ENCODE peak calls at places on chromosomes 7 and 10, in five cellular contexts. C is adrenal gland, V is neural progenitor cell, I is H9, B is B cell. F is an unnamed sample.

GRCh38 chr7:66007232-66007631 is 25.2 kb upstream of the GUSB start:
- DNase-seq in V (no peak), B (no peak), I (no peak), C (no peak), F (no peak)

GRCh38 chr10:121245799-121246198 is 352.4 kb downstream of the FGFR2 start:
- DNase-seq in C (no peak), B (no peak), I (no peak), V (no peak), F (no peak)

GRCh38 chr7:54680377-54681005 is 78.5 kb downstream of the SEC61G start:
- DNase-seq in B (no peak), C (no peak), I (peak), V (no peak), F (no peak)

GRCh38 chr10:22341190-22341935 is 3.9 kb upstream of the SPAG6 start:
- DNase-seq in V (no peak), B (no peak), I (peak), C (no peak), F (no peak)

GRCh38 chr7:134458341-134458805 is 527 bp downstream of the AKR1B1 start:
- DNase-seq in B (peak), V (peak), I (peak), C (no peak), F (peak)

GRCh38 chr10:64130152-64130551 is 609.0 kb downstream of the REEP3 start:
- DNase-seq in C (no peak), V (no peak), B (no peak), I (no peak), F (no peak)

GRCh38 chr7:101225650-101226049 is 7.7 kb downstream of the ZNHIT1 start:
- DNase-seq in B (no peak), V (no peak), I (no peak), C (no peak), F (no peak)

GRCh38 chr7:6175642-6176041 is 96.8 kb downstream of the CYTH3 start:
- DNase-seq in I (no peak), B (no peak), V (no peak), C (peak), F (peak)

GRCh38 chr7:142391191-142391992 is 133.5 kb upstream of the PRSS58 start:
- DNase-seq in V (peak), C (no peak), B (no peak), I (peak), F (no peak)
- TF ChIP-seq CTCF in V (peak), C (no peak), B (no peak), I (peak), F (no peak)

GRCh38 chr10:48887982-48888381 is 51.7 kb downstream of the LRRC18 start:
- DNase-seq in V (no peak), C (no peak), I (no peak), B (no peak), F (no peak)

GRCh38 chr10:48881937-48882336 is 57.7 kb downstream of the LRRC18 start:
- DNase-seq in V (no peak), C (no peak), B (no peak), I (no peak), F (no peak)

GRCh38 chr10:48884337-48885045 is 55.1 kb downstream of the LRRC18 start:
- DNase-seq in V (no peak), C (no peak), I (no peak), B (no peak), F (no peak)

GRCh38 chr10:48882881-48883280 is 56.8 kb downstream of the LRRC18 start:
- DNase-seq in B (no peak), V (no peak), C (no peak), I (no peak), F (no peak)

GRCh38 chr10:48885376-48885775 is 54.3 kb downstream of the LRRC18 start:
- DNase-seq in I (no peak), V (peak), C (no peak), B (no peak), F (peak)
- TF ChIP-seq CTCF in I (peak), V (peak), C (peak), B (no peak), F (no peak)

DNA sequence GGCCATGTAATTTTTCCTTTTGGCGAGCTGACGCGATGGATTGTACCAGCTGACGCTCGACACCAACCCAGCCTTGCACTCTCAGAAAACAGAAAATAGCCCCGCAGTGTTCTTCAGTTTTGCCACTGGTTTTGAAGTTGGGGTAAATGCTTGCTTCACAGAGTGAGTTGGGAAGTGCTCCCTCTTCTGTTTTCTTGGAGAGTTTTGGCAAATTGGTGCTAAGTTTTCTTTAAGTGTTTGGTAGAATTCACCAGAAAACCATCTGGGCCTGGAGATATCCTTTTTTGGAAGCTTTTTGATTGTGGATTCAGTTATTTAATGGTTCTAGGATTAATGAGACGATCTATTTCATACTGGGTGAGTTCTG is 252.8 kb downstream of the ELFN1 start:
- DNase-seq in V (no peak), I (no peak), C (no peak), B (no peak), F (no peak)
- TF ChIP-seq CTCF in V (peak), I (peak), C (no peak), B (no peak), F (no peak)

GRCh38 chr7:22296916-22297315 is 60.0 kb downstream of the RAPGEF5 start:
- DNase-seq in C (no peak), V (no peak), I (no peak), B (no peak), F (no peak)
- TF ChIP-seq CTCF in C (peak), V (no peak), I (peak), B (no peak), F (no peak)

GRCh38 chr10:125142946-125143345 is 17.4 kb downstream of the CTBP2 start:
- DNase-seq in I (no peak), C (no peak), B (no peak), V (no peak), F (no peak)
- TF ChIP-seq CTCF in I (no peak), C (no peak), B (no peak), V (no peak), F (no peak)

GRCh38 chr10:32377458-32378370 is 30.8 kb upstream of the EPC1 start:
- DNase-seq in V (peak), C (peak), B (no peak), I (no peak), F (no peak)
- TF ChIP-seq CTCF in V (peak), C (peak), B (peak), I (peak), F (no peak)

GRCh38 chr7:20343211-20343610 is 12.5 kb downstream of the ITGB8 start:
- DNase-seq in B (no peak), V (peak), I (no peak), C (no peak), F (no peak)
- TF ChIP-seq CTCF in B (no peak), V (peak), I (peak), C (no peak), F (no peak)

DNA sequence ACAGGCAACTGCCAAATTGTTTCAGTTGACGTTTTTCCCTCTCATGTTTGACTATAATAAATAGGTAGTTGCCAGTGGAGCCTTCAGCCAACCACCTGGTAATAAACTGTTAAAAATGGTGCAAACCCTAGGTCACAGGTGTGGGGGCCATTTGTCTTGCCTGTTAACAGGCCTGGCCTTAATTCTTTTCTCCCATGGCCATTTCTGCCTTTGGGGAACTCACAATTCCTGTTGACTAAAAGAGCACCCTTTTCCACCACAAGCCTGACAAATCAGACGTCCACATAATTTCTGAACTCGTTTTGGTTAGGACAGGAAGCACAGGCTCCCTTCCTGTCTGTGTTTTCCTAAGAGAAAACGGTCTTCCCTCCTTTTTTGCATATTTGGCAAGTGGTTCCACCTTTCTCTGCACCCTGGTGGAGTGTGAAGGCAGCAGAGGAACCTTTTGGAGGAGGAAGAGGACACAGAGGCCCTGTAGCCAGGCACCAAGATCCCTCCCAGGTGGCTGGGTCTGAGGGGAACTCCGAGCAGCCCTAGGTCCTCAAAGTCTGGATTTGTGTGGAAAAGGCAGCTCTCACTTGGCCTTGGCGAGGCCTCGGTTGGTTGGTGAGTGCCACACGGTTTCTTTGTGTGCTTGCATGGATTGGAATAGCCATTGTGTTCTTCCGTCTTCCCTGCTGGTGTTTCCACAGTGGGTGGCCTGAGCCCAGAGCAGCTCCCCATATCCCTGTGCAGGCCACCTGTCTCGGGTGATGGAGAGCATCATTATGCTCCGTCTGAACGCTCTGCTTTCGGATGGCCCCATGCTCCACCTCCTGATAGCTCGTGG is 4.0 kb downstream of the IKZF1 start:
- DNase-seq in B (no peak), I (no peak), V (peak), C (no peak), F (no peak)
- TF ChIP-seq CTCF in B (no peak), I (no peak), V (no peak), C (no peak), F (no peak)

DNA sequence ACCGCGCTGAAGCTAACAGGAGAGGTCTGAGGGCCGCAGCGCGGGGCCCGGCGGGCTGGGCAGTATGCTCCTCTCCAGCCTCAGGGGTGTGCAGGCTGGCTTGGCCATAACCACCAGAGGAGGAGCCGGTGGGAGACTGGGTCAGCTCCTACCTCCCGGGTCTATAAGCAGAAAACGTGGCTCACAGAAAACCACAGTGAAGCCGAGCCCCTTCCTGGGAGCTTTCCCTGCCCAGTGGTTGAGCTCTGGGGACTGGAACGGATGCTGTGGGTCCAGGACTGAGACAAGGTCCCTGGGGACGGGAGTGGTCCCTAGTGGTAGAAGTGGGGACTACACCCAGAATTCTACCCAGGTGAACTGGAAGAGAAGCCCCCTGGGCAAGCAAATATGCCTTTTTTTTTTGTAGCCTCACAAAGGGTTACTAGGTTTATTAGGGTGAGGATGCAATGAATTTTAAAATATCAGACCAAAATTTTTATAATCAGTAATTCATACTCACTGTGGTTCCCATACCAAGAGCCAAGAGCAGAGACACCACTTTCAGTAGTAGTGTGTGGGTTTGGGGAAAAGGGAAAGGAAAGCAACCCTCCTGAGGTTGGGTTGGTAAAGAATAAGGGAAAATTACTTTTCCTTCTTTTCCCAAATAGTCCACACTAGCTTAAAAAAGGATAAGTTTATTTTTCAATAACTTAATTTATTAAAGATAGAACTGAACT is 67.9 kb upstream of the PRKCQ start:
- DNase-seq in C (peak), V (peak), B (no peak), I (peak), F (peak)
- TF ChIP-seq CTCF in C (peak), V (peak), B (peak), I (peak), F (peak)

GRCh38 chr10:71837085-71837827 is 13.8 kb downstream of the PSAP start:
- DNase-seq in C (no peak), I (peak), V (peak), B (no peak), F (no peak)
- TF ChIP-seq CTCF in C (no peak), I (peak), V (peak), B (peak), F (peak)

F was measured in Calu3.